ENCODE peak calls at places on chromosome 17, in four cellular contexts. B is pancreas, V is prostate gland, K is GM23248. G is an unnamed sample.

GRCh38 chr17:57614742-57615141 is 130.4 kb downstream of the CCDC182 start:
- DNase-seq in B (no peak), V (no peak), K (no peak), G (no peak)

GRCh38 chr17:39643271-39643670 is 6.3 kb downstream of the STARD3 start:
- DNase-seq in B (no peak), V (no peak), K (peak), G (no peak)

GRCh38 chr17:37131064-37131463 is 182.3 kb downstream of the AATF start:
- DNase-seq in B (no peak), V (no peak), K (no peak), G (no peak)

GRCh38 chr17:48567209-48567608 is 10.9 kb downstream of the HOXB4 start:
- DNase-seq in B (no peak), V (no peak), K (no peak), G (no peak)

GRCh38 chr17:37844158-37844976 is 79.8 kb upstream of the TBC1D3K start:
- DNase-seq in B (peak), V (peak), K (peak), G (peak)

GRCh38 chr17:3879181-3879580 is 13.7 kb downstream of the CAMKK1 start:
- DNase-seq in B (no peak), V (no peak), K (peak), G (no peak)

GRCh38 chr17:77610518-77610893 is 348.0 kb upstream of the TNRC6C start:
- DNase-seq in B (no peak), V (no peak), K (no peak), G (no peak)

GRCh38 chr17:45394913-45395568 is 37.6 kb downstream of the ARHGAP27 start:
- DNase-seq in B (peak), V (peak), K (peak), G (peak)

GRCh38 chr17:43992641-43993040 is 11.8 kb upstream of the NAGS start:
- DNase-seq in B (no peak), V (no peak), K (no peak), G (no peak)

GRCh38 chr17:66619196-66619595 is 215.7 kb upstream of the CACNG5 start:
- DNase-seq in B (no peak), V (no peak), K (no peak), G (no peak)

GRCh38 chr17:71392715-71393567 is 727.9 kb upstream of the SOX9 start:
- DNase-seq in B (no peak), V (no peak), K (peak), G (peak)

GRCh38 chr17:22310717-22311686 is 618.7 kb downstream of the KCNJ18 start:
- DNase-seq in B (no peak), V (no peak), K (no peak), G (no peak)

DNA sequence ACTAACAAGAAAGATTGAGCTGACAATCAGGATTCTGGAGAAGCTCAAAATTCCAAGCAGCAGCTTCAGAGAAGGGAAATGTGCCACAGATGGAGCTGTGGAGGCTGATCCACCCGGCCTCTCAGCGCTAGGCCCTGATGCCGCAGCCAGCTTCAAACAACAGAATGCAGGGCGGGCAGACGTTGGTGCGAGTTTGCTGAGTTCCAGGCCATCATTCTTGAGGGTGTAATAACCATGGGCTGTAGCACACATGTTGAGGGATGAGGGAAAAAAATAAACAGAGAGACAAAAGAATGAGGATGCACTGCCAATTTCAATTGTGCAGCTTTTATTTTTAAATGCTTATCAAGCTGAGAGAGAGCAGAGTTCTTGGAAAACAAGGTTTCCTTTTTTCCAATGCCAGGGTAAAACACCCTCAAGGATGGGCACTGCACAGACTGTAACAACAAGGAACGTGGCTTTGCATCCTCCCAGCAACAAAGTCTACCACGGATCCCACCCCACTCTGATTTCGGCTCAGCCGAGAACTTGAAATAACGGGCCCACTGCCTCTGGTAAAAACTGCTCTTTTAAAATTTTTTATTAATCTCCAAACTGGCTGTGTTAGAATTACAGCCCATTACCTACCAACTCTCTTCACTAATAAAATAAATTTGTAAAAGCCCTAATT is 90.2 kb downstream of the SMG6 start:
- DNase-seq in B (no peak), V (no peak), K (peak), G (no peak)
- H3K27ac ChIP-seq in B (peak), V (peak), K (peak), G (no peak)

GRCh38 chr17:70205386-70205785 is 36.1 kb downstream of the KCNJ2 start:
- DNase-seq in B (no peak), V (no peak), K (no peak), G (no peak)
- H3K27ac ChIP-seq in B (no peak), V (no peak), K (no peak), G (no peak)

GRCh38 chr17:81370304-81370703 is 25.0 kb upstream of the BAHCC1 start:
- DNase-seq in B (no peak), V (no peak), K (no peak), G (no peak)

GRCh38 chr17:81373536-81374160 is 21.6 kb upstream of the BAHCC1 start:
- DNase-seq in B (no peak), V (no peak), K (no peak), G (no peak)

GRCh38 chr17:81368623-81369022 is 26.6 kb upstream of the BAHCC1 start:
- DNase-seq in B (no peak), V (no peak), K (no peak), G (no peak)

GRCh38 chr17:81374890-81375289 is 20.4 kb upstream of the BAHCC1 start:
- DNase-seq in B (no peak), V (no peak), K (no peak), G (no peak)

DNA sequence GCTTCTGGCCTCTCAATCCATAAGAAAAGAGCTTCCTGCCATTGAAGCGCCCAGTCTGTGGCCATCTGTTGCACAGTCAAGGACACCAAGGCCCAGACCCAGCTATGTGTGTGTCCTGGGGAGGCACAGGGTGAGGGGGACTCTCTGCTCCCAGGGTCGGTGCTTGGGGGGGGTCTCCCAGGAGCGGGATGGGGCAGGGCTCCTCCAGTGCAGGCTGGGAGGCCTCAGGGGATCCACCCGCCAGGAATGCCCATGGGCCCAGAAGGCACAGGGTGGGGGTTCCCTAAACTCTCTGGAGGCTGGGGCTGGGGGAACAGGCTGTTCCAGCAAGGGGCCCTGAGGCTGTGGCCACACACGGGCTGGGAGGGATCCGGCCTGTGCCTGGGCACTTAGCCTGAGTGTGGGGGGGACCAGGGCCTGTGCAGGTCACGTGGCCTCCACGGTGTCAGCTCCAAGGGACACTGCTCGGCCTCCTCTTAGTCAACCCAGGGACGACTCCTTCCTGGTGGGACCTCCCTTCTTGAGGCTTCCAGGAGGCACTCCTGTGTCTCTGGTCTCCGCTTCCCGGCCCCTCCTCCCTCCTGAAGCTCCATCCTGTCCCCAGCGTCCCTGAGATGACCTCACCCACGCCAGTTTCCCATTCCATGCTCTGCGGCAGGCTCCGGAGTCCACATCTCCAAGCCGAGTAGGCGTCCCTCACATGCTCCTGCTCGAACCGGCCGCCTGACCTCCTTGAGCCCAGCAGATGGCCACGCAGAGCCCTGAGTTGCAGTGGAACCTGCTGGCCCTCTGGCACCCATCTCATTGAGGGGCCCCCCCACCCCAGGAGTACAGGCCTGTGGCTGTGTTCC is 23.1 kb upstream of the BAHCC1 start:
- DNase-seq in B (no peak), V (no peak), K (peak), G (no peak)
- H3K27ac ChIP-seq in B (no peak), V (peak), K (no peak), G (peak)

DNA sequence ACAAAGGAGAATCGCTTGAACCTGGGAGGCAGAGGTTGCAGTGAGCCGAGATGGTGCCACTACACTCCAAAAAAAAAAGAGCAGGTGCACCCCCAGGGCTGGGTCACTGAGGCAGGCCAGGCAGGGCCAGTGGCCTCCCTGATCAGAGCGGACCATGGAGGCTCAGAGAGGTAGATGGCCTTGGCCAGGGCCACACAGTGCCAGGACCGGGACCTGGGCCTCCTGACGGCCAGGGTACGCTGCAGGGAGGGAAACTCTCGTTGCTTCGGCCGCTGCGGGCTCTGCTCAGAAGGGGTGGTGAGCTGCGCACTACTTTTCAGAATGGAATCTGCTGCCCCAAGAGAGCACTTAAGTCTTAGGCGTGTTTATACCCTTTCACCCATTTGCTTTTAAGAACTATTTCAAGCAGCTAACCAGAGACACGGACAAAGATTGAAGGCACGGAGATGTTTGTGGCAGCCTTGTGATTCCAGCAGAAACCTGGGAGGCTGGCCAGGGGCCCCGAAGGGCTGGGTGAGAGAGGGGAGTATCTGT is 17.1 kb downstream of the MYO1C start:
- DNase-seq in B (no peak), V (no peak), K (no peak), G (no peak)
- H3K27ac ChIP-seq in B (no peak), V (no peak), K (no peak), G (peak)